ENCODE peak calls at places on chromosomes 5 and 9, in six cellular contexts. K, B, V, Q, D and Z are unnamed samples.

GRCh38 chr5:132270345-132270685 is 12.8 kb downstream of the PDLIM4 start:
- DNase-seq in K (no peak), B (no peak), Q (no peak), V (no peak), D (peak), Z (no peak)

GRCh38 chr9:17906204-17906840 is 327.5 kb downstream of the SH3GL2 start:
- DNase-seq in Q (no peak), K (no peak), D (no peak), V (peak), B (peak), Z (no peak)

GRCh38 chr5:61802456-61802855 is 470.4 kb downstream of the ZSWIM6 start:
- DNase-seq in D (no peak), B (no peak), K (no peak), Q (no peak), V (no peak), Z (no peak)

GRCh38 chr9:78676009-78676408 is 379.1 kb downstream of the PSAT1 start:
- DNase-seq in B (no peak), Q (no peak), K (no peak), D (no peak), V (no peak), Z (no peak)

GRCh38 chr5:318931-319601 is 2.4 kb upstream of the AHRR start:
- DNase-seq in Q (no peak), B (no peak), D (no peak), K (no peak), V (no peak), Z (no peak)

GRCh38 chr5:55483903-55484302 is 50.9 kb downstream of the PLPP1 start:
- DNase-seq in D (no peak), Q (no peak), V (no peak), B (no peak), K (no peak), Z (no peak)

GRCh38 chr9:96567203-96567700 is 52.4 kb downstream of the CDC14B start:
- DNase-seq in B (no peak), V (no peak), Q (no peak), K (peak), D (no peak), Z (no peak)

GRCh38 chr5:56910123-56910951 is 941 bp downstream of the SETD9 start:
- DNase-seq in B (peak), V (no peak), D (peak), Q (peak), K (peak), Z (peak)

GRCh38 chr9:105132576-105132975 is 111.9 kb upstream of the SLC44A1 start:
- DNase-seq in B (no peak), K (peak), Q (no peak), V (no peak), D (no peak), Z (no peak)

GRCh38 chr9:113868501-113868900 is 7.6 kb upstream of the ZNF618 start:
- DNase-seq in D (no peak), K (no peak), B (no peak), Q (no peak), V (no peak), Z (no peak)

GRCh38 chr9:87528969-87529368 is 31.3 kb downstream of the DAPK1 start:
- DNase-seq in V (no peak), Q (no peak), D (no peak), K (no peak), B (no peak), Z (no peak)

GRCh38 chr5:88825782-88826110 is 57.2 kb downstream of the MEF2C start:
- DNase-seq in V (no peak), B (no peak), D (no peak), Q (no peak), K (no peak), Z (no peak)

GRCh38 chr9:97510797-97511761 is 9.6 kb downstream of the TMOD1 start:
- DNase-seq in Q (no peak), K (peak), D (peak), B (no peak), V (peak), Z (no peak)

GRCh38 chr5:144141581-144141980 is 28.9 kb downstream of the YIPF5 start:
- DNase-seq in K (no peak), Q (no peak), V (no peak), B (no peak), D (no peak), Z (no peak)

GRCh38 chr5:2621631-2622030 is 129.8 kb downstream of the IRX2 start:
- DNase-seq in V (no peak), Q (no peak), K (no peak), D (no peak), B (no peak), Z (no peak)

GRCh38 chr5:74953601-74953960 is 87.4 kb upstream of the FAM169A start:
- DNase-seq in Q (no peak), K (no peak), B (no peak), D (no peak), V (no peak), Z (no peak)

GRCh38 chr5:77379558-77380061 is 112.5 kb downstream of the WDR41 start:
- DNase-seq in K (no peak), V (no peak), B (no peak), Q (no peak), D (no peak), Z (no peak)

GRCh38 chr9:133514475-133515239 is 10.1 kb downstream of the MYMK start:
- DNase-seq in B (no peak), K (no peak), D (no peak), V (no peak), Q (no peak), Z (no peak)

GRCh38 chr9:93679536-93680444 is 103.4 kb downstream of the PHF2 start:
- DNase-seq in K (no peak), Q (no peak), B (peak), V (peak), D (peak), Z (peak)

GRCh38 chr5:88792144-88792840 is 90.7 kb downstream of the MEF2C start:
- DNase-seq in B (no peak), V (no peak), D (no peak), K (peak), Q (no peak), Z (no peak)

GRCh38 chr5:72268753-72269410 is 51.2 kb downstream of the MRPS27 start:
- DNase-seq in K (peak), V (peak), B (peak), D (no peak), Q (peak), Z (no peak)

GRCh38 chr5:127813633-127814171 is 110.5 kb downstream of the CCDC192 start:
- DNase-seq in B (no peak), K (peak), D (no peak), V (no peak), Q (no peak), Z (no peak)

GRCh38 chr5:96177303-96177869 is 215.7 kb upstream of the ELL2 start:
- DNase-seq in V (no peak), Q (no peak), K (peak), B (no peak), D (no peak), Z (no peak)

GRCh38 chr5:7392401-7393024 is 3.4 kb upstream of the ADCY2 start:
- DNase-seq in D (no peak), V (no peak), K (peak), Q (peak), B (no peak), Z (no peak)

GRCh38 chr9:108002296-108003056 is 512.9 kb upstream of the KLF4 start:
- DNase-seq in D (no peak), K (peak), B (peak), V (peak), Q (no peak), Z (no peak)

GRCh38 chr5:76326559-76327351 is 76.3 kb upstream of the IQGAP2 start:
- DNase-seq in B (no peak), V (no peak), D (no peak), K (no peak), Q (no peak), Z (no peak)

GRCh38 chr5:90865194-90865593 is 306.6 kb downstream of the ADGRV1 start:
- DNase-seq in K (no peak), V (no peak), D (no peak), B (no peak), Q (no peak), Z (no peak)

GRCh38 chr9:38144421-38144820 is 75.4 kb upstream of the SHB start:
- DNase-seq in B (no peak), V (no peak), D (no peak), K (no peak), Q (no peak), Z (no peak)

GRCh38 chr9:98172604-98173003 is 19.8 kb downstream of the CORO2A start:
- DNase-seq in V (no peak), K (peak), D (peak), B (no peak), Q (no peak), Z (no peak)

GRCh38 chr9:82548030-82548429 is 514.9 kb downstream of the RASEF start:
- DNase-seq in D (no peak), Q (no peak), K (no peak), V (no peak), B (no peak), Z (no peak)
- TF ChIP-seq CTCF in D (no peak), Q (no peak), K (no peak), V (no peak), B (no peak), Z (no peak)

GRCh38 chr5:112691341-112691685 is 46.4 kb upstream of the APC start:
- DNase-seq in Q (no peak), D (no peak), V (no peak), B (no peak), K (no peak), Z (no peak)

GRCh38 chr5:112692472-112692871 is 45.2 kb upstream of the APC start:
- DNase-seq in D (no peak), V (no peak), B (no peak), Q (no peak), K (no peak), Z (no peak)

GRCh38 chr5:112691758-112692157 is 45.9 kb upstream of the APC start:
- DNase-seq in V (no peak), B (no peak), K (peak), D (no peak), Q (peak), Z (no peak)

GRCh38 chr5:112689510-112689909 is 48.2 kb upstream of the APC start:
- DNase-seq in D (no peak), B (no peak), K (no peak), V (no peak), Q (no peak), Z (no peak)

GRCh38 chr5:112690605-112691340 is 46.9 kb upstream of the APC start:
- DNase-seq in B (no peak), Q (no peak), V (no peak), D (no peak), K (no peak), Z (no peak)
- TF ChIP-seq CTCF in B (no peak), Q (no peak), V (no peak), D (no peak), K (no peak), Z (no peak)

DNA sequence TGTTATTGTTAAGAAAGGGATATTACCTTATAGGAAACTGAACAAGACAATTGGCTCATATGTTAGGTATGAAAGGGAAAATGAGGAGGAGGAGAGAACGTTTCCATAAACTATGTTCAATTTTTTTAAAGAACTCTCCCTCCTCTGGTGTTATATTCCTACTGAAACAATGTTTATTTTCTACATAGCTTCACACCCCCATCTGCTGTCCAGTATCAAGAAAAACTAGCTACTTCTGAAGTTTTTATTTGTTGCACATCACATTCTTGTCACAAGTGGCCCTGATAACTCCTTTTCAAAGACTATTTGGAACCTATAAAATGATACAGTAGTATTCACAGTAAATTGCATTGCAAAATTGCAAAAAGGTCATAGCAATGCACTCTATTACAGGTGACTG is 223.4 kb upstream of the FAM174A start:
- DNase-seq in D (no peak), Q (no peak), K (peak), B (no peak), V (no peak), Z (no peak)
- TF ChIP-seq CTCF in D (no peak), Q (no peak), K (no peak), B (no peak), V (no peak), Z (no peak)

DNA sequence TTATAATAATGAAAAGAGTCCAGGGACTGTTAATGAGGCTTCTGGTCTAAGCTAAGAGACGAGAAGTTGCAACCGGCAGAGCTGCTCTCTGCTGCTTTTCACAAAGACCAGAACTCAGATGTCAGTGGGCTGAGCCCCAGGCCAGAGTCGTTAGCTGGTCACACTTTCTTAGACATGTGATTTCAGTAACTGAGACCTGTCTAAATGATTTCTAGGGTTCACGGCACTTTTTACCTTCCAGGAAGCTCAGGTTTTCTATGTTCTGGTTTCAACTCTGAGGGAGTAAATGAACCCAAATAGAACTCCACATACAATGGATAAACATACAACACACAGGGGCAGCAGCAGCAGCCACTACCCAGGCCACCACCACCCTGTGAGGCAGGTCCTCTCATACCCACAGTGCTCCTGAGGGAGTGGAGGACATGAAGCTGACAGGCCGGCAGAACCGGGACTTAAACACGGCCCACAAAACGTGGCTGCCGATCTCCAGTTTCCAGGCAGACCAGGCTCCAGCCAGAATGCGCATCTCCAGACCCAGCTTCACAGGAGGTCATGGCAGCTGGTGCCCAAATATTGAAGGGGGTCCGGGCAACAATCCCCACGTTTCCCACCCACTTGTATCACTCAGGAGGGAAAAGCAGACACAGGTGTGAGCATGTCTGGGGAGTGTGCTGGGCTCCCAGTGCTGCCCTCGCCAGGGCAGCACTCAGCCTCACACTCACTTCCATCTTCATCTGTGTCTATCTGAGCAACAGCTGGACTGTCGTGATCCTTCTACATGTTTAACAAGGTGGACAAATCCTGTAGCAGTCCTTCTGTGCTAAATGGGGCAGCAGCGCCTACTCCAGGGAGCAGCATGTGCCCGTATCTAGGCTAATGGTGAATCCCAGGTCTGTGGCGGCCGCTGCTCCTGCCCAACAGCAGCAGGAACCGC is 38.8 kb downstream of the IARS1 start:
- DNase-seq in B (no peak), D (no peak), V (no peak), K (no peak), Q (no peak), Z (no peak)
- TF ChIP-seq CTCF in B (no peak), D (no peak), V (no peak), K (no peak), Q (no peak), Z (no peak)

GRCh38 chr5:38780316-38780715 is 65.5 kb upstream of the OSMR start:
- DNase-seq in K (no peak), V (no peak), Q (no peak), B (no peak), D (no peak), Z (no peak)

GRCh38 chr5:38777111-38777510 is 68.7 kb upstream of the OSMR start:
- DNase-seq in V (no peak), B (no peak), Q (no peak), K (no peak), D (no peak), Z (no peak)

GRCh38 chr5:38783011-38783551 is 62.7 kb upstream of the OSMR start:
- DNase-seq in Q (no peak), V (no peak), B (peak), D (no peak), K (peak), Z (no peak)

GRCh38 chr5:38782185-38782584 is 63.6 kb upstream of the OSMR start:
- DNase-seq in D (no peak), V (no peak), K (no peak), Q (no peak), B (no peak), Z (no peak)

GRCh38 chr5:38780950-38781349 is 64.9 kb upstream of the OSMR start:
- DNase-seq in K (peak), B (peak), Q (peak), D (peak), V (peak), Z (no peak)
- TF ChIP-seq CTCF in K (peak), B (no peak), Q (no peak), D (no peak), V (no peak), Z (no peak)

GRCh38 chr5:135964670-135965320 is 10.0 kb upstream of the LECT2 start:
- DNase-seq in V (no peak), Q (no peak), B (no peak), D (no peak), K (peak), Z (no peak)
- TF ChIP-seq CTCF in V (no peak), Q (no peak), B (peak), D (no peak), K (peak), Z (no peak)

GRCh38 chr5:136188859-136189258 is 4.1 kb downstream of the SMIM32 start:
- DNase-seq in D (no peak), K (no peak), V (no peak), B (no peak), Q (no peak), Z (no peak)
- TF ChIP-seq CTCF in D (no peak), K (no peak), V (no peak), B (no peak), Q (no peak), Z (no peak)

GRCh38 chr5:173592050-173592669 is 24.3 kb downstream of the BOD1 start:
- DNase-seq in V (no peak), B (no peak), Q (no peak), D (no peak), K (peak), Z (no peak)
- TF ChIP-seq CTCF in V (no peak), B (peak), Q (no peak), D (peak), K (peak), Z (peak)